ENCODE peak calls at places on chromosome 5, in four cellular contexts. F, S, J and A are unnamed samples.

GRCh38 chr5:137629646-137630045 is 106.2 kb downstream of the KLHL3 start:
- DNase-seq in F (peak; percentile 11), S (peak; percentile 77), J (no peak), A (peak; percentile 25)

GRCh38 chr5:172617817-172618216 is 23.2 kb upstream of the NEURL1B start:
- DNase-seq in F (no peak), S (no peak), J (no peak), A (no peak)

GRCh38 chr5:156406023-156406422 is 79.1 kb downstream of the SGCD start:
- DNase-seq in F (no peak), S (no peak), J (no peak), A (no peak)

GRCh38 chr5:96687812-96688453 is 25.8 kb downstream of the CAST start:
- DNase-seq in F (no peak), S (peak; percentile 75), J (no peak), A (no peak)

GRCh38 chr5:126512451-126512850 is 82.6 kb downstream of the ALDH7A1 start:
- DNase-seq in F (no peak), S (no peak), J (no peak), A (no peak)

GRCh38 chr5:78647411-78647818 is 1.2 kb downstream of the LHFPL2 start:
- DNase-seq in F (no peak), S (peak; percentile 58), J (no peak), A (no peak)

GRCh38 chr5:32190094-32190493 is 16.0 kb upstream of the GOLPH3 start:
- DNase-seq in F (no peak), S (peak; percentile 98), J (no peak), A (no peak)

GRCh38 chr5:2892601-2893000 is 141.1 kb upstream of the IRX2 start:
- DNase-seq in F (no peak), S (no peak), J (no peak), A (no peak)

GRCh38 chr5:72510610-72511121 is 3.5 kb upstream of the ZNF366 start:
- DNase-seq in F (peak; percentile 27), S (peak; percentile 59), J (peak; percentile 9), A (no peak)

GRCh38 chr5:111603446-111603827 is 91.1 kb upstream of the STARD4 start:
- DNase-seq in F (no peak), S (peak; percentile 77), J (no peak), A (no peak)

GRCh38 chr5:5221731-5222130 is 81.6 kb downstream of the ADAMTS16 start:
- DNase-seq in F (no peak), S (peak; percentile 0), J (no peak), A (no peak)

GRCh38 chr5:126488362-126489065 is 65.3 kb downstream of the GRAMD2B start:
- DNase-seq in F (no peak), S (no peak), J (no peak), A (no peak)

GRCh38 chr5:83711982-83712601 is 8.6 kb downstream of the HAPLN1 start:
- DNase-seq in F (peak; percentile 37), S (peak; percentile 66), J (no peak), A (peak; percentile 61)

GRCh38 chr5:158565017-158565789 is 534.5 kb downstream of the EBF1 start:
- DNase-seq in F (no peak), S (no peak), J (no peak), A (no peak)

GRCh38 chr5:81633471-81633870 is 117.4 kb downstream of the SSBP2 start:
- DNase-seq in F (no peak), S (no peak), J (no peak), A (no peak)

GRCh38 chr5:73380710-73381586 is 67.6 kb downstream of the FOXD1 start:
- DNase-seq in F (no peak), S (no peak), J (no peak), A (no peak)

GRCh38 chr5:123203105-123203794 is 114.2 kb downstream of the PRDM6 start:
- DNase-seq in F (no peak), S (peak; percentile 15), J (no peak), A (no peak)

GRCh38 chr5:112294126-112294525 is 125.0 kb downstream of the EPB41L4A start:
- DNase-seq in F (no peak), S (no peak), J (no peak), A (no peak)

GRCh38 chr5:15850939-15851341 is 328.7 kb downstream of the MARCHF11 start:
- DNase-seq in F (no peak), S (peak; percentile 46), J (no peak), A (no peak)

GRCh38 chr5:171272996-171273970 is 35.8 kb upstream of the TLX3 start:
- DNase-seq in F (peak; percentile 14), S (peak; percentile 59), J (no peak), A (no peak)

GRCh38 chr5:31066655-31067328 is 126.7 kb upstream of the CDH6 start:
- DNase-seq in F (no peak), S (peak; percentile 69), J (no peak), A (no peak)

GRCh38 chr5:112491257-112491656 is 72.2 kb upstream of the EPB41L4A start:
- DNase-seq in F (no peak), S (no peak), J (no peak), A (no peak)

GRCh38 chr5:35284364-35284763 is 54.1 kb upstream of the PRLR start:
- DNase-seq in F (no peak), S (no peak), J (no peak), A (no peak)

GRCh38 chr5:38878391-38879090 is 32.7 kb downstream of the OSMR start:
- DNase-seq in F (no peak), S (peak; percentile 35), J (no peak), A (no peak)

GRCh38 chr5:149205625-149206523 is 64.6 kb downstream of the ABLIM3 start:
- DNase-seq in F (peak; percentile 78), S (peak; percentile 82), J (no peak), A (no peak)

GRCh38 chr5:98468188-98468869 is 305.1 kb upstream of the RGMB start:
- DNase-seq in F (no peak), S (peak; percentile 71), J (no peak), A (no peak)

GRCh38 chr5:117488976-117489500 is 914.4 kb upstream of the SEMA6A start:
- DNase-seq in F (no peak), S (no peak), J (no peak), A (no peak)

GRCh38 chr5:109105631-109106267 is 304.0 kb downstream of the PJA2 start:
- DNase-seq in F (no peak), S (peak; percentile 84), J (no peak), A (no peak)

GRCh38 chr5:110108520-110108919 is 418.8 kb downstream of the MAN2A1 start:
- DNase-seq in F (no peak), S (no peak), J (no peak), A (no peak)

GRCh38 chr5:14168793-14169262 is 25.7 kb downstream of the TRIO start:
- DNase-seq in F (no peak), S (no peak), J (no peak), A (no peak)

GRCh38 chr5:7815757-7816534 is 35.0 kb downstream of the CFAP90 start:
- DNase-seq in F (peak; percentile 77), S (peak; percentile 81), J (peak; percentile 22), A (peak; percentile 90)
- TF ChIP-seq CTCF in F (peak; percentile 92), S (peak; percentile 99), J (peak; percentile 80), A (peak; percentile 91)

DNA sequence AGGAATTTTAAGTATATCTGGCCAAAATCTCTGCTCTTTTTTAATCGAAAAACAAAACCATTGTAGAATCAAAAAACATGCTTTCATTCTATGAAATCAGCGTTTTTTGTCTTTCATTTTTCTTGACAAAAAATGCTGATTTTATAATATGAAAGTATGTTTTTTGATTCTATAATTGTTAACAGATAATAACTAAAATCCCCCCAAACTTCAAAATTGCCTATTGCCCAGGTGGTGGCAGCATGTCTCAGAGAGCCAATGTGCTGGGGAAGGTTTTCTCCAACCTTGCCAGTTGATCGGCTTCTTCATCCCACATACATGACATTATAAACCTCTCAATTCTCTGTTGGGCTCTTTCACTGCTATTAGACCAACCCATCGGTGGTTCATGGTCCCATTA is 5.1 kb upstream of the SMIM15 start:
- DNase-seq in F (peak; percentile 11), S (peak; percentile 55), J (no peak), A (no peak)
- TF ChIP-seq CTCF in F (peak; percentile 67), S (peak; percentile 42), J (no peak), A (peak; percentile 36)

GRCh38 chr5:75337366-75338021 is 474 bp downstream of the HMGCR start:
- DNase-seq in F (peak; percentile 18), S (peak; percentile 6), J (no peak), A (peak; percentile 8)

GRCh38 chr5:75335952-75336624 is 932 bp upstream of the HMGCR start:
- DNase-seq in F (peak; percentile 53), S (peak; percentile 89), J (no peak), A (no peak)

GRCh38 chr5:75335486-75335885 is 1.5 kb upstream of the HMGCR start:
- DNase-seq in F (no peak), S (no peak), J (no peak), A (no peak)

GRCh38 chr5:75338408-75338807 is 1.4 kb downstream of the HMGCR start:
- DNase-seq in F (no peak), S (no peak), J (no peak), A (no peak)

DNA sequence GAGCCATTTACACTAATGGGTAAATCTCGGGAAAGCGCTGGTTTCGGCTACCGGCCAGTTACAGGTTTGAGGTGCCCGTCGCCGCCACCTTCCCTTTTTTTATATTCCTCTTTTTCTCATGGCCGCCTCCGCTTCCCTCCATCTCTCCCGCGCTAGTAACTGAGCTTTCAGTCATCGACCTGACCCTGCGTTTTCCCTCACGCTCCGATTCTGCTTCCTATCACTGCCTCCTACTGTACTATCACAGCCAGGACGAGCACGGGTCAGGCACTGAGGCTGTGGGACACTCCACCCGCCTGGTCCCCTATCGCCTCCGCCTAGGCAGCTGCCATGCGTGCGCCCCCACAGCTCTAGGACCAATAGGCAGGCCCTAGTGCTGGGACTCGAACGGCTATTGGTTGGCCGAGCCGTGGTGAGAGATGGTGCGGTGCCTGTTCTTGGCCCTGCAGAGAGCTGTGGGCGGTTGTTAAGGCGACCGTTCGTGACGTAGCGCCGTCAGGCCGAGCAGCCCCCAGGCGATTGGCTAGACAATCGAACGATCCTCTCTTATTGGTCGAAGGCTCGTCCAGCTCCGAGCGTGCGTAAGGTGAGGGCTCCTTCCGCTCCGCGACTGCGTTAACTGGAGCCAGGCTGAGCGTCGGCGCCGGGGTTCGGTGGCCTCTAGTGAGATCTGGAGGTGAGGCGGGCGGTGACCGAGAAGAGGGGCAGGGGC is at the start of gene HMGCR:
- DNase-seq in F (peak; percentile 98), S (peak; percentile 100), J (peak; percentile 98), A (peak; percentile 92)
- TF ChIP-seq CTCF in F (peak; percentile 11), S (peak; percentile 7), J (peak; percentile 7), A (peak; percentile 43)

DNA sequence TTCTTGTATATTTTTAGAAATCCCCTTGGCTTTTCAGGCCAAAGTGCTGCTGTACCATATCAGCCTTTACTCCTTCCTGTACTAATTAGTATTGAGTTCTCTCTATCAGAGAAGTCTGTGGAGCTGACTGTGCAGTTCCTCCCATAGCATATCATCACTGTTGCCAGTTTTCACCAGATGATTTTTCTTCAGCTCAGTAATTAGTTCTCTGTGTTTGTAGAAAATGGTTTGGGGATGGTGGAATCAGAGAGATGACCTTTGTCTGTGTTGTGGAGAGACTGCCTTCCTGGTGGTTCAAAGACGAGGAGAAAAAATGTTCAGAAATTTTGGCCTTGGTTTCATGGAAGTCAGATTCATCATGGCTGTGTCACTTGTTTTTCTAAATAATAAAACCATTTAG is 227.5 kb upstream of the ACTBL2 start:
- DNase-seq in F (no peak), S (no peak), J (no peak), A (no peak)
- TF ChIP-seq CTCF in F (no peak), S (no peak), J (no peak), A (no peak)

GRCh38 chr5:141121563-141121962 is at the start of gene PCDHB4:
- DNase-seq in F (no peak), S (no peak), J (no peak), A (no peak)
- TF ChIP-seq CTCF in F (peak; percentile 38), S (no peak), J (peak; percentile 17), A (no peak)